ENCODE peak calls at places on chromosome 13, in six cellular contexts. Y is T-cell, Q is iPS DF 6.9, S is esophagus squamous epithelium, P is NCI-H2029, H is aorta. T is an unnamed sample.

GRCh38 chr13:77329133-77330008 is 2.5 kb upstream of the MYCBP2 start:
- DNase-seq in Y (peak), Q (peak), S (peak), P (peak), H (peak), T (peak)

GRCh38 chr13:79128158-79128557 is 277.9 kb downstream of the RBM26 start:
- DNase-seq in Y (no peak), Q (no peak), S (no peak), P (no peak), H (no peak), T (peak)

GRCh38 chr13:32585625-32586021 is 629 bp upstream of the PDS5B start:
- DNase-seq in Y (no peak), Q (no peak), S (no peak), P (no peak), H (no peak), T (no peak)

GRCh38 chr13:32117696-32118095 is 86.1 kb downstream of the FRY start:
- DNase-seq in Y (no peak), Q (no peak), S (no peak), P (peak), H (peak), T (no peak)

GRCh38 chr13:94583926-94584325 is 12.0 kb downstream of the TGDS start:
- DNase-seq in Y (no peak), Q (no peak), S (no peak), P (no peak), H (no peak), T (no peak)

GRCh38 chr13:33183431-33184130 is 102.0 kb downstream of the STARD13 start:
- DNase-seq in Y (no peak), Q (no peak), S (no peak), P (no peak), H (no peak), T (peak)

GRCh38 chr13:21849323-21849722 is 178.4 kb downstream of the FGF9 start:
- DNase-seq in Y (no peak), Q (no peak), S (no peak), P (no peak), H (no peak), T (peak)

GRCh38 chr13:47678201-47678963 is 322.7 kb downstream of the SUCLA2 start:
- DNase-seq in Y (no peak), Q (no peak), S (no peak), P (no peak), H (no peak), T (no peak)

GRCh38 chr13:19967619-19968018 is 9.1 kb downstream of the ZMYM2 start:
- DNase-seq in Y (no peak), Q (no peak), S (no peak), P (no peak), H (no peak), T (no peak)

GRCh38 chr13:27868639-27869435 is 51.0 kb upstream of the PDX1 start:
- DNase-seq in Y (no peak), Q (no peak), S (no peak), P (no peak), H (no peak), T (no peak)

GRCh38 chr13:41864658-41865057 is 96.3 kb downstream of the VWA8 start:
- DNase-seq in Y (no peak), Q (no peak), S (no peak), P (no peak), H (no peak), T (no peak)

GRCh38 chr13:106548064-106548696 is 12.7 kb upstream of the EFNB2 start:
- DNase-seq in Y (no peak), Q (no peak), S (no peak), P (no peak), H (no peak), T (no peak)

GRCh38 chr13:75715598-75716523 is 79.7 kb downstream of the LMO7 start:
- DNase-seq in Y (no peak), Q (no peak), S (no peak), P (no peak), H (no peak), T (no peak)

GRCh38 chr13:41085961-41086360 is 24.7 kb downstream of the WBP4 start:
- DNase-seq in Y (no peak), Q (no peak), S (no peak), P (no peak), H (no peak), T (no peak)

GRCh38 chr13:110479648-110480047 is 81.9 kb downstream of the RAB20 start:
- DNase-seq in Y (no peak), Q (no peak), S (no peak), P (no peak), H (peak), T (no peak)

GRCh38 chr13:97743946-97744345 is 209.5 kb upstream of the IPO5 start:
- DNase-seq in Y (no peak), Q (no peak), S (no peak), P (no peak), H (no peak), T (no peak)

GRCh38 chr13:88339271-88339741 is 668.1 kb downstream of the SLITRK5 start:
- DNase-seq in Y (no peak), Q (no peak), S (no peak), P (no peak), H (no peak), T (no peak)

GRCh38 chr13:31638577-31638976 is 100.7 kb upstream of the RXFP2 start:
- DNase-seq in Y (no peak), Q (no peak), S (no peak), P (no peak), H (no peak), T (peak)

GRCh38 chr13:28573595-28574373 is 78.9 kb upstream of the FLT1 start:
- DNase-seq in Y (no peak), Q (no peak), S (no peak), P (no peak), H (no peak), T (no peak)

GRCh38 chr13:110817143-110817542 is 97.7 kb downstream of the ANKRD10 start:
- DNase-seq in Y (no peak), Q (no peak), S (no peak), P (peak), H (no peak), T (no peak)